ENCODE peak calls at places on chromosomes 7 and 10, in seven cellular contexts. A is Kasumi-1, K is RCC 7860, P is Panc1, O is NCI-H146, X is left cardiac atrium, B is DMS153. T is an unnamed sample.

GRCh38 chr7:123140561-123140960 is 59.2 kb downstream of the SLC13A1 start:
- DNase-seq in A (no peak), K (no peak), P (no peak), O (no peak), X (no peak), B (no peak), T (no peak)

GRCh38 chr10:105358911-105359310 is 717.8 kb downstream of the SORCS3 start:
- DNase-seq in A (no peak), K (peak; percentile 55), P (no peak), O (no peak), X (no peak), B (no peak), T (no peak)

GRCh38 chr7:88452648-88453047 is 146.0 kb upstream of the STEAP4 start:
- DNase-seq in A (no peak), K (no peak), P (no peak), O (no peak), X (no peak), B (no peak), T (no peak)

GRCh38 chr7:40570218-40570617 is 435.4 kb downstream of the SUGCT start:
- DNase-seq in A (peak; percentile 60), K (no peak), P (no peak), O (no peak), X (no peak), B (no peak), T (no peak)

GRCh38 chr10:97169063-97169462 is 16.7 kb downstream of the SLIT1 start:
- DNase-seq in A (no peak), K (no peak), P (no peak), O (no peak), X (no peak), B (no peak), T (no peak)

GRCh38 chr10:33229252-33229943 is 105.1 kb downstream of the NRP1 start:
- DNase-seq in A (no peak), K (no peak), P (no peak), O (no peak), X (no peak), B (no peak), T (no peak)

GRCh38 chr10:19876570-19876969 is 60.3 kb downstream of the PLXDC2 start:
- DNase-seq in A (no peak), K (no peak), P (no peak), O (no peak), X (no peak), B (no peak), T (no peak)

GRCh38 chr7:129530881-129531391 is 28.6 kb downstream of the SMKR1 start:
- DNase-seq in A (no peak), K (peak; percentile 86), P (peak; percentile 93), O (no peak), X (no peak), B (no peak), T (no peak)